ENCODE peak calls at places on chromosomes 2 and 18, in six cellular contexts. P, S, B, K, C and Q are unnamed samples.

GRCh38 chr2:236642584-236643291 is 73.1 kb downstream of the ACKR3 start:
- DNase-seq in P (no peak), S (peak; percentile 63), B (no peak), K (peak; percentile 87), C (no peak), Q (peak; percentile 94)

GRCh38 chr2:3460831-3461544 is 58.3 kb downstream of the ADI1 start:
- DNase-seq in P (no peak), S (no peak), B (peak; percentile 17), K (no peak), C (no peak), Q (no peak)

GRCh38 chr2:215529271-215529670 is 93.4 kb upstream of the FN1 start:
- DNase-seq in P (no peak), S (no peak), B (no peak), K (no peak), C (no peak), Q (peak; percentile 99)

GRCh38 chr2:239268082-239268481 is 132.7 kb downstream of the HDAC4 start:
- DNase-seq in P (no peak), S (no peak), B (no peak), K (no peak), C (no peak), Q (no peak)

GRCh38 chr18:62784966-62785413 is 69.6 kb downstream of the PHLPP1 start:
- DNase-seq in P (no peak), S (no peak), B (no peak), K (peak; percentile 53), C (no peak), Q (no peak)

GRCh38 chr18:75204262-75204977 is 4.5 kb downstream of the PTGR3 start:
- DNase-seq in P (no peak), S (peak; percentile 89), B (no peak), K (peak; percentile 48), C (no peak), Q (no peak)

GRCh38 chr2:217330647-217331046 is 470.8 kb upstream of the TNP1 start:
- DNase-seq in P (no peak), S (no peak), B (no peak), K (no peak), C (no peak), Q (no peak)

GRCh38 chr2:232490221-232491138 is 2.8 kb upstream of the ECEL1 start:
- DNase-seq in P (no peak), S (peak; percentile 58), B (no peak), K (no peak), C (no peak), Q (no peak)

GRCh38 chr2:209666296-209666695 is 105.3 kb upstream of the UNC80 start:
- DNase-seq in P (no peak), S (no peak), B (no peak), K (no peak), C (no peak), Q (no peak)

GRCh38 chr2:159192519-159192918 is 94.0 kb downstream of the WDSUB1 start:
- DNase-seq in P (no peak), S (no peak), B (no peak), K (no peak), C (no peak), Q (no peak)

GRCh38 chr2:158191569-158191968 is 89.9 kb downstream of the UPP2 start:
- DNase-seq in P (no peak), S (no peak), B (no peak), K (no peak), C (no peak), Q (no peak)

GRCh38 chr2:85684806-85685205 is 9.4 kb upstream of the GNLY start:
- DNase-seq in P (no peak), S (no peak), B (no peak), K (no peak), C (no peak), Q (no peak)

GRCh38 chr2:99389946-99390345 is 52.8 kb downstream of the EIF5B start:
- DNase-seq in P (no peak), S (no peak), B (no peak), K (no peak), C (no peak), Q (no peak)

GRCh38 chr18:8260319-8260718 is 348.9 kb upstream of the RAB12 start:
- DNase-seq in P (no peak), S (no peak), B (no peak), K (peak; percentile 61), C (no peak), Q (peak; percentile 78)

GRCh38 chr18:73724908-73725307 is 422.7 kb downstream of the FBXO15 start:
- DNase-seq in P (no peak), S (no peak), B (no peak), K (no peak), C (no peak), Q (no peak)

GRCh38 chr2:64260817-64261216 is 116.6 kb upstream of the PELI1 start:
- DNase-seq in P (no peak), S (no peak), B (peak; percentile 28), K (no peak), C (no peak), Q (no peak)

GRCh38 chr2:170324640-170325046 is 146.7 kb downstream of the MYO3B start:
- DNase-seq in P (no peak), S (peak; percentile 26), B (peak; percentile 32), K (peak; percentile 99), C (peak; percentile 48), Q (peak; percentile 59)

GRCh38 chr2:145799595-145800108 is 1279.7 kb upstream of the ZEB2 start:
- DNase-seq in P (no peak), S (no peak), B (no peak), K (peak; percentile 50), C (no peak), Q (peak; percentile 25)

GRCh38 chr2:28342081-28342967 is 50.3 kb upstream of the FOSL2 start:
- DNase-seq in P (no peak), S (peak; percentile 66), B (no peak), K (no peak), C (no peak), Q (peak; percentile 23)

GRCh38 chr2:14756122-14756541 is 123.6 kb downstream of the LRATD1 start:
- DNase-seq in P (no peak), S (no peak), B (no peak), K (no peak), C (no peak), Q (peak; percentile 56)

GRCh38 chr18:67590571-67591141 is 74.1 kb upstream of the DSEL start:
- DNase-seq in P (no peak), S (no peak), B (no peak), K (peak; percentile 94), C (no peak), Q (peak; percentile 37)

GRCh38 chr2:101464841-101465240 is 10.1 kb downstream of the RFX8 start:
- DNase-seq in P (no peak), S (no peak), B (no peak), K (no peak), C (no peak), Q (peak; percentile 31)

GRCh38 chr2:16031055-16031847 is 90.9 kb downstream of the MYCN start:
- DNase-seq in P (no peak), S (no peak), B (no peak), K (no peak), C (no peak), Q (no peak)

GRCh38 chr2:23549821-23550535 is 165.0 kb downstream of the KLHL29 start:
- DNase-seq in P (no peak), S (no peak), B (no peak), K (no peak), C (no peak), Q (no peak)

GRCh38 chr2:68098398-68098797 is 35.6 kb upstream of the C1D start:
- DNase-seq in P (no peak), S (no peak), B (no peak), K (no peak), C (no peak), Q (no peak)

GRCh38 chr2:273338-273737 is 8.6 kb downstream of the ACP1 start:
- DNase-seq in P (no peak), S (no peak), B (no peak), K (no peak), C (no peak), Q (no peak)

GRCh38 chr18:57435851-57436192 is 648 bp downstream of the ONECUT2 start:
- DNase-seq in P (no peak), S (peak; percentile 63), B (no peak), K (no peak), C (no peak), Q (no peak)
- H3K4me3 ChIP-seq in P (no peak overlapping the region), S (peak overlapping the region; percentile 16), B (no peak overlapping the region), K (no peak overlapping the region), C (peak overlapping the region; percentile 0), Q (no peak overlapping the region)

DNA sequence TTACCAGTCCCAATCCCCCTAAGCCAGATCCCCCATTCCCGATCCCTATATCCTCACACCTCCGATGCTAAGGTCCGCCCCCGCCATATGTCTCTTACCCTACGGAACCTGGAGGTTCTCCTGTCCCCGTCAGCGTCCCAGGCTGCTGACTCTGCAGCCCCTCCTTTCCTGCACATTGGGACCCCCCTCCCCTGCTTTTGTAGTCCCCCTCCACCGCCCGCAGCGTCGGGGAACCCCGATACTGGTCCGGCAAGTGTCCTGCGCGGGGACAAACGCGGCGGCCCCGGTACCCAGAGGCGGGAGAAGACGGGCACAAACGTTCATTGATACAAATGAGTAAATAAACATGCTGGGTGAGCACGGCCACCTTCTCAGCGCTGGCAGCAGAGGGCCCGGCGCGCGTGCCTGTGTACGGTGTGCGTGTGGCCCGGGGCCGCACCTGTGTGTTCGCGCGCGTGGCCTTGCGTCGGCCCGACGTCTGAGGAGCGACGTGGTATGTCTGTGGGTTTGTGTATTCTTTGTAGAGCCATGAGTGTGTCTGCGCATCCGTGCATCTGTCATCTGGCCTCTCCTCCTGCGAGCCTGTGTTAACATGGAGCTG is 2.0 kb upstream of the CYP26B1 start:
- DNase-seq in P (no peak), S (peak; percentile 75), B (peak; percentile 21), K (peak; percentile 40), C (no peak), Q (no peak)
- H3K27me3 ChIP-seq in P (peaks cover 45% of the 10 kb centered on the region), S (peaks cover 66% of the 10 kb centered on the region), B (peaks cover 6% of the 10 kb centered on the region), K (peaks cover 31% of the 10 kb centered on the region), C (peaks cover 47% of the 10 kb centered on the region), Q (peaks cover 38% of the 10 kb centered on the region)

GRCh38 chr2:53863538-53864227 is 3.9 kb upstream of the GPR75 start:
- DNase-seq in P (no peak), S (no peak), B (no peak), K (no peak), C (no peak), Q (no peak)

GRCh38 chr2:53867169-53867568 is 7.4 kb upstream of the GPR75 start:
- DNase-seq in P (no peak), S (no peak), B (no peak), K (no peak), C (no peak), Q (no peak)

GRCh38 chr2:53859354-53860159 is at the start of gene GPR75:
- DNase-seq in P (no peak), S (peak; percentile 81), B (no peak), K (peak; percentile 41), C (no peak), Q (peak; percentile 18)

GRCh38 chr2:53865264-53865663 is 5.5 kb upstream of the GPR75 start:
- DNase-seq in P (no peak), S (no peak), B (no peak), K (no peak), C (no peak), Q (peak; percentile 71)

GRCh38 chr2:53861824-53862223 is 2.1 kb upstream of the GPR75 start:
- DNase-seq in P (no peak), S (no peak), B (no peak), K (no peak), C (no peak), Q (no peak)
- H3K36me3 ChIP-seq in P (peaks cover 27% of the 10 kb centered on the region), S (peaks cover 9% of the 10 kb centered on the region), B (peaks cover 19% of the 10 kb centered on the region), K (peaks cover 2% of the 10 kb centered on the region), C (peaks cover 4% of the 10 kb centered on the region), Q (peaks cover 3% of the 10 kb centered on the region)

DNA sequence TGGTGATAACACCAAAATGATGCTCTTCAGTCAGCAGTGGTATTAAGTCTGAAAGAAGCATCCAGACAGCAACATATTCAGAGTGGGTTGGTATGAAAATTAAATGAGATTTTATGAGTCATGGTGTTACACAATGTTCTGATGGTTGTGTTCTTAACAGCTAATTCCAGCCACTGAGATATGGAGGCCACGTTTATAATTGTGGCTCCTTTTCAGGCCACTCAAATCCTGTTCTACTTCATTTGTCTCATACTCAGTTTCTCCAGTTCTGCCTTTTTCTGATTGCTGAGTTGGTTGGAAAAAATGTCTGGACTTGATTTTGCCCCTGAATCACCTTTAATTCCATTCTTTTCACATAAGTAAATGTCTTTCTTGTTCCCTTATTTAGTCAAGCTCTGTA is 162.7 kb upstream of the COL3A1 start:
- DNase-seq in P (no peak), S (no peak), B (no peak), K (no peak), C (no peak), Q (peak; percentile 84)
- H3K4me3 ChIP-seq in P (no peak overlapping the region), S (no peak overlapping the region), B (no peak overlapping the region), K (no peak overlapping the region), C (no peak overlapping the region), Q (no peak overlapping the region)